ENCODE peak calls at places on chromosome 19, in six cellular contexts. S, M, X, N, Y and E are unnamed samples.

GRCh38 chr19:15285896-15286591 is 46.3 kb downstream of the BRD4 start:
- DNase-seq in S (peak; percentile 75), M (peak; percentile 46), X (no peak), N (no peak), Y (no peak), E (peak; percentile 38)

GRCh38 chr19:1173845-1174809 is at the start of gene SBNO2:
- DNase-seq in S (no peak), M (peak; percentile 100), X (peak; percentile 100), N (peak; percentile 69), Y (peak; percentile 99), E (peak; percentile 100)

GRCh38 chr19:6662692-6663091 is 7.3 kb downstream of the TNFSF14 start:
- DNase-seq in S (no peak), M (no peak), X (no peak), N (no peak), Y (no peak), E (no peak)

GRCh38 chr19:15666883-15667282 is 6.0 kb upstream of the CYP4F12 start:
- DNase-seq in S (no peak), M (no peak), X (no peak), N (no peak), Y (no peak), E (no peak)

GRCh38 chr19:33267706-33268105 is 34.6 kb downstream of the CEBPA start:
- DNase-seq in S (no peak), M (no peak), X (no peak), N (no peak), Y (no peak), E (no peak)

GRCh38 chr19:30640266-30640965 is 268.2 kb downstream of the ZNF536 start:
- DNase-seq in S (no peak), M (no peak), X (no peak), N (no peak), Y (no peak), E (no peak)

GRCh38 chr19:13195678-13196077 is 45.5 kb downstream of the IER2 start:
- DNase-seq in S (no peak), M (peak; percentile 69), X (peak; percentile 86), N (peak; percentile 80), Y (peak; percentile 51), E (peak; percentile 67)

GRCh38 chr19:2171349-2172145 is 7.8 kb downstream of the DOT1L start:
- DNase-seq in S (peak; percentile 90), M (peak; percentile 88), X (peak; percentile 63), N (peak; percentile 76), Y (peak; percentile 74), E (peak; percentile 90)

GRCh38 chr19:48568345-48568886 is 16.4 kb downstream of the SULT2B1 start:
- DNase-seq in S (no peak), M (no peak), X (peak; percentile 68), N (peak; percentile 61), Y (peak; percentile 52), E (no peak)

GRCh38 chr19:45215391-45216191 is 29.6 kb downstream of the EXOC3L2 start:
- DNase-seq in S (no peak), M (no peak), X (peak; percentile 72), N (no peak), Y (no peak), E (no peak)

GRCh38 chr19:21835810-21836444 is at the start of gene ZNF43:
- DNase-seq in S (peak; percentile 13), M (peak; percentile 36), X (peak; percentile 88), N (peak; percentile 87), Y (peak; percentile 85), E (peak; percentile 18)

GRCh38 chr19:28377077-28377476 is 835.9 kb downstream of the UQCRFS1 start:
- DNase-seq in S (no peak), M (no peak), X (no peak), N (no peak), Y (no peak), E (no peak)

GRCh38 chr19:6412111-6412999 is 12.3 kb downstream of the KHSRP start:
- DNase-seq in S (no peak), M (peak; percentile 69), X (peak; percentile 90), N (peak; percentile 49), Y (peak; percentile 73), E (no peak)

GRCh38 chr19:1151037-1151716 is 22.9 kb downstream of the SBNO2 start:
- DNase-seq in S (no peak), M (no peak), X (no peak), N (no peak), Y (no peak), E (no peak)

GRCh38 chr19:54029930-54030490 is 33.7 kb downstream of the VSTM1 start:
- DNase-seq in S (no peak), M (no peak), X (peak; percentile 86), N (peak; percentile 72), Y (peak; percentile 64), E (no peak)

GRCh38 chr19:21110183-21110582 is 28.2 kb downstream of the ZNF714 start:
- DNase-seq in S (no peak), M (no peak), X (no peak), N (no peak), Y (no peak), E (no peak)

GRCh38 chr19:7914598-7915045 is at the start of gene TGFBR3L:
- DNase-seq in S (no peak), M (no peak), X (no peak), N (no peak), Y (no peak), E (no peak)

GRCh38 chr19:7915250-7916136 is 863 bp downstream of the TGFBR3L start:
- DNase-seq in S (no peak), M (no peak), X (no peak), N (no peak), Y (no peak), E (no peak)

GRCh38 chr19:7913652-7914051 is 978 bp upstream of the TGFBR3L start:
- DNase-seq in S (no peak), M (no peak), X (no peak), N (no peak), Y (no peak), E (no peak)

GRCh38 chr19:7912697-7913564 is 1.7 kb upstream of the TGFBR3L start:
- DNase-seq in S (no peak), M (no peak), X (no peak), N (no peak), Y (no peak), E (no peak)

DNA sequence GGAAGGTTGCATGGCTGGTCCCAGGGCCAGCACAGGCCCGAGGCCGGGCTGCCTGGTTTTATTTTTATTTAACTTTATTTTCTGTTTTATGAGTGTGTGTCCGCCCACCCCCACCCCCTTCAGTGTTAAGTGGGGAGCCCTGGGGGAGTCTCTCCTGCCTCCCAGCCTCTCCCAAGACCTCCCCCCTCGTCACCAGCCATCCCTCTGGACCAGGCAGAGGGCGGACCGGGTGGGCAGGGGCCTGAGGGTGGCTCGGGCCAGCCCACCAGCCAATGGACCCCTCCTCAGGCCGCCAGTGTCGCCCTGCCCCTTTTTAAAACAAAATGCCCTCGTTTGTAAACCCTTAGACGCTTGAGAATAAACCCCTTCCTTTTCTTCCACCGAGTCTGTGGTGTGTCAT is 531 bp upstream of the TGFBR3L start:
- DNase-seq in S (no peak), M (no peak), X (no peak), N (no peak), Y (no peak), E (no peak)
- TF ChIP-seq POLR2AphosphoS5 in S (no peak), M (no peak), X (no peak), N (no peak), Y (no peak), E (peak; percentile 6)

GRCh38 chr19:55464669-55465068 is at the start of gene C19orf85:
- DNase-seq in S (no peak), M (no peak), X (peak; percentile 54), N (no peak), Y (no peak), E (no peak)

GRCh38 chr19:55468054-55468393 is 3.5 kb upstream of the C19orf85 start:
- DNase-seq in S (no peak), M (no peak), X (peak; percentile 61), N (no peak), Y (no peak), E (no peak)

GRCh38 chr19:55466246-55466614 is 1.7 kb upstream of the C19orf85 start:
- DNase-seq in S (no peak), M (no peak), X (no peak), N (no peak), Y (no peak), E (no peak)

GRCh38 chr19:55465460-55466245 is 1.1 kb upstream of the C19orf85 start:
- DNase-seq in S (no peak), M (no peak), X (peak; percentile 48), N (no peak), Y (no peak), E (no peak)

DNA sequence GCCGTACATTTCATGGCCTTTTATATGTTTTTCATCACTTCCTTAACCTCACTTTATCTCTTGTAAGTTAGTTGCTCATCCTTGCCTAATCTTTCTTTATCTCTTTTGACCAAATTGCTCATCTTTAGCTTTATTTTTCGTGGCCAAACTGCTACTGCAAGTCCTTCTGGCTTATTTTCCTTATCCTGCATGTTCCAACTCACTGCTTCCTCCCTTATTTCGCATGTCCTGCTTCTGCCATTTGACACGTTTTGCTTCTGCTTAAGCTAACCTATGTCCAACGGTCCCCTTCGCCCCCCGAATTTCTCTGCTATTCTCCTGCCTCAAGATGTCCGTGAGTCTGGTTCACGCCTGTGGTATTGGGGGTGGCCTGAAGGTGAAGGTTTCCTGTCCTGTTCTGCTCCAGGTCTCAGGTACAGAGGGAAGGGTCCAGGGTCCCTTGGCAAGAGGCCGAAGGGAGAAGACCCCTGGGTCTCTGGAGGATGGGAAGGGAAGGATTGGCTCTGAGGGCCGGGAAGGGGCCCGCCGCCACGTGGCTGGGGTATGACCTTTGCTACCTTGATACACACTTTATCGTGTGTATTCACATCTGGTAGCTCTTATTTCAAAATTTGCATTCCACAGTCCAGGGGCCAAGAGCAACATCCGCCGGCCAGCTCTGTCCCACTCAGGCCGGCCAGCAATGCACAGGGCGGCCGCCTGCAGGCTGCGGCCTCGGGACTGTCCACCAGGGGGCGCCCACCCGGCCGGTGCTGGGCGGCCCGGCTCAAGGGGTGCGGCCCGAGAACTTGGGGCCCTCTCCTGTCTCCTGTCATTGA is 2.9 kb upstream of the C19orf85 start:
- DNase-seq in S (no peak), M (peak; percentile 89), X (peak; percentile 94), N (peak; percentile 69), Y (peak; percentile 86), E (peak; percentile 90)
- TF ChIP-seq TAF1 in S (no peak), M (no peak), X (no peak), N (peak; percentile 23), Y (peak; percentile 49), E (no peak)

DNA sequence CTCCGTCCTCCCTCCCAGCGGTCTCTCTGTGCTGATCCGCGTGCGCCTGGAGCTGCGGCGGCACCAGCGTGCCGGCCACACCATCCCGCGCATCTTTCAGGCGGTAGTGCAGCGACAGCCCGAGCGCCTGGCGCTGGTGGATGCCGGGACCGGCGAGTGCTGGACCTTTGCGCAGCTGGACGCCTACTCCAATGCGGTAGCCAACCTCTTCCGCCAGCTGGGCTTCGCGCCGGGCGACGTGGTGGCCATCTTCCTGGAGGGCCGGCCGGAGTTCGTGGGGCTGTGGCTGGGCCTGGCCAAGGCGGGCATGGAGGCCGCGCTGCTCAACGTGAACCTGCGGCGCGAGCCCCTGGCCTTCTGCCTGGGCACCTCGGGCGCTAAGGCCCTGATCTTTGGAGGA is 16.2 kb downstream of the SLC27A1 start:
- DNase-seq in S (no peak), M (no peak), X (no peak), N (no peak), Y (no peak), E (no peak)
- TF ChIP-seq POLR2A in S (no peak), M (no peak), X (no peak), N (no peak), Y (no peak), E (no peak)

DNA sequence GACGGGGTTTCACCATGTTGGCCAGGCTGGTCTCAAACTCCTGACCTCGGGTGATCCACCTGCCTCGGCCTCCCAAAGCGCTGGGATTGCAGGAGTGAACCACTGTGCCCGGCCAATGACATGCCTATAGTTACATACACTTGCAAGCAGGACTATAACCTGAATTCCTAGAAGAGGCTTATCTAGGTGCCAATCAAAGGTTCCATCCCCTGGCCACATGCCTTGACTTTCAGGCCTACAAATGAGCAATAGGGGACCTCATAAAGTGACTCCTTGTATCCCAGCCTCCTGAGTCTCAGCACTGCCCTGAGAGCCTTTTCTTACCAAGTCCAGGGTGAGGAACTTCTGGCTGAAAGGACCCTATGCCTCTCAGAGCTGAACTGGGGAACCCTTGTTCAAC is 3.9 kb upstream of the LSM4 start:
- DNase-seq in S (no peak), M (no peak), X (no peak), N (no peak), Y (no peak), E (no peak)
- TF ChIP-seq POLR2AphosphoS5 in S (no peak), M (no peak), X (no peak), N (no peak), Y (no peak), E (no peak)